ENCODE peak calls at places on chromosome 10, in eight cellular contexts. One of them, this sample, is unnamed.

GRCh38 chr10:46229144-46229563 is 57.6 kb upstream of the ANTXRL start:
- DNase-seq in IMR-90: no peak
- DNase-seq in transverse colon: peak; percentile 21
- DNase-seq in esophagus squamous epithelium: no peak
- DNase-seq in vagina: peak; percentile 49
- DNase-seq in sigmoid colon: no peak
- DNase-seq in heart left ventricle: no peak
- DNase-seq in A549: peak; percentile 64
- DNase-seq in this sample: peak; percentile 65

GRCh38 chr10:3067045-3067858 is at the start of gene PFKP:
- DNase-seq in IMR-90: no peak
- DNase-seq in transverse colon: peak; percentile 58
- DNase-seq in esophagus squamous epithelium: no peak
- DNase-seq in vagina: no peak
- DNase-seq in sigmoid colon: peak; percentile 71
- DNase-seq in heart left ventricle: peak; percentile 79
- DNase-seq in A549: no peak
- DNase-seq in this sample: no peak

GRCh38 chr10:13422800-13423199 is 74.7 kb upstream of the SEPHS1 start:
- DNase-seq in IMR-90: no peak
- DNase-seq in transverse colon: no peak
- DNase-seq in esophagus squamous epithelium: no peak
- DNase-seq in vagina: no peak
- DNase-seq in sigmoid colon: no peak
- DNase-seq in heart left ventricle: no peak
- DNase-seq in A549: no peak
- DNase-seq in this sample: no peak

GRCh38 chr10:13743101-13743693 is 156.4 kb downstream of the PRPF18 start:
- DNase-seq in IMR-90: peak; percentile 11
- DNase-seq in transverse colon: no peak
- DNase-seq in esophagus squamous epithelium: no peak
- DNase-seq in vagina: no peak
- DNase-seq in sigmoid colon: peak; percentile 32
- DNase-seq in heart left ventricle: no peak
- DNase-seq in A549: no peak
- DNase-seq in this sample: peak; percentile 23

GRCh38 chr10:77383861-77384553 is 253.6 kb downstream of the KCNMA1 start:
- DNase-seq in IMR-90: peak; percentile 32
- DNase-seq in transverse colon: no peak
- DNase-seq in esophagus squamous epithelium: no peak
- DNase-seq in vagina: no peak
- DNase-seq in sigmoid colon: no peak
- DNase-seq in heart left ventricle: no peak
- DNase-seq in A549: no peak
- DNase-seq in this sample: peak; percentile 59

GRCh38 chr10:103958996-103959395 is 7.9 kb upstream of the SLK start:
- DNase-seq in IMR-90: no peak
- DNase-seq in transverse colon: no peak
- DNase-seq in esophagus squamous epithelium: no peak
- DNase-seq in vagina: no peak
- DNase-seq in sigmoid colon: no peak
- DNase-seq in heart left ventricle: no peak
- DNase-seq in A549: no peak
- DNase-seq in this sample: no peak

GRCh38 chr10:80598084-80598798 is 60.5 kb downstream of the SH2D4B start:
- DNase-seq in IMR-90: no peak
- DNase-seq in transverse colon: no peak
- DNase-seq in esophagus squamous epithelium: no peak
- DNase-seq in vagina: no peak
- DNase-seq in sigmoid colon: peak; percentile 1
- DNase-seq in heart left ventricle: no peak
- DNase-seq in A549: no peak
- DNase-seq in this sample: no peak

GRCh38 chr10:89042547-89042946 is 51.9 kb downstream of the FAS start:
- DNase-seq in IMR-90: no peak
- DNase-seq in transverse colon: no peak
- DNase-seq in esophagus squamous epithelium: no peak
- DNase-seq in vagina: no peak
- DNase-seq in sigmoid colon: no peak
- DNase-seq in heart left ventricle: no peak
- DNase-seq in A549: no peak
- DNase-seq in this sample: no peak

GRCh38 chr10:3468919-3469638 is 296.5 kb upstream of the PITRM1 start:
- DNase-seq in IMR-90: peak; percentile 96
- DNase-seq in transverse colon: peak; percentile 23
- DNase-seq in esophagus squamous epithelium: no peak
- DNase-seq in vagina: no peak
- DNase-seq in sigmoid colon: peak; percentile 77
- DNase-seq in heart left ventricle: peak; percentile 71
- DNase-seq in A549: peak; percentile 73
- DNase-seq in this sample: peak; percentile 89

GRCh38 chr10:12396093-12396492 is 46.7 kb downstream of the CAMK1D start:
- DNase-seq in IMR-90: no peak
- DNase-seq in transverse colon: no peak
- DNase-seq in esophagus squamous epithelium: no peak
- DNase-seq in vagina: no peak
- DNase-seq in sigmoid colon: no peak
- DNase-seq in heart left ventricle: no peak
- DNase-seq in A549: no peak
- DNase-seq in this sample: no peak

GRCh38 chr10:12396567-12396966 is 47.2 kb downstream of the CAMK1D start:
- DNase-seq in IMR-90: peak; percentile 35
- DNase-seq in transverse colon: no peak
- DNase-seq in esophagus squamous epithelium: no peak
- DNase-seq in vagina: no peak
- DNase-seq in sigmoid colon: no peak
- DNase-seq in heart left ventricle: no peak
- DNase-seq in A549: no peak
- DNase-seq in this sample: no peak

GRCh38 chr10:12391191-12391590 is 41.8 kb downstream of the CAMK1D start:
- DNase-seq in IMR-90: no peak
- DNase-seq in transverse colon: no peak
- DNase-seq in esophagus squamous epithelium: no peak
- DNase-seq in vagina: no peak
- DNase-seq in sigmoid colon: no peak
- DNase-seq in heart left ventricle: no peak
- DNase-seq in A549: no peak
- DNase-seq in this sample: no peak

GRCh38 chr10:12394236-12395033 is 45.1 kb downstream of the CAMK1D start:
- DNase-seq in IMR-90: peak; percentile 75
- DNase-seq in transverse colon: no peak
- DNase-seq in esophagus squamous epithelium: no peak
- DNase-seq in vagina: no peak
- DNase-seq in sigmoid colon: no peak
- DNase-seq in heart left ventricle: no peak
- DNase-seq in A549: no peak
- DNase-seq in this sample: no peak

DNA sequence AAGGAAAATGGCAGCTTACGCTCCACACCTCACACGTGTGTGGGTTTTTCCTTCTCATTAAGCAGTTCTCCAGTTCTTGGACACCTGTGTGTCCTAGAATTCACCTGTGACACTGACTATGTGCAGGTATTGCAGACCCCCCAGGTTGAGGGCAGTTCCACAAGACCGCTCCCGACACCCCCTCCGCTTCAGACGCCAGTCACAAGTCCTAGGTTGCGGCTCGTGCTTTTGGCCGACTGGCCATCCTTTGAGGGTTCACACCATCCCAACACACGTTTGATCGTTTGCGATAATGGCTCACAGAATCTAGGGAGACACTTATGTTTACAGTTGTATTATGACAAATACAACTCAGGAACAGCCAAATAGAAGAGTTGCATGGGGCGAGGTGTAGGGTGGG is 44.5 kb downstream of the CAMK1D start:
- DNase-seq in IMR-90: no peak
- DNase-seq in transverse colon: no peak
- DNase-seq in esophagus squamous epithelium: no peak
- DNase-seq in vagina: no peak
- DNase-seq in sigmoid colon: no peak
- DNase-seq in heart left ventricle: no peak
- DNase-seq in A549: no peak
- DNase-seq in this sample: no peak
- H3K4me3 ChIP-seq in IMR-90: no peak overlapping the region
- H3K4me3 ChIP-seq in transverse colon: no peak overlapping the region
- H3K4me3 ChIP-seq in esophagus squamous epithelium: no peak overlapping the region
- H3K4me3 ChIP-seq in vagina: no peak overlapping the region
- H3K4me3 ChIP-seq in sigmoid colon: no peak overlapping the region
- H3K4me3 ChIP-seq in heart left ventricle: no peak overlapping the region
- H3K4me3 ChIP-seq in A549: no peak overlapping the region
- H3K4me3 ChIP-seq in this sample: no peak overlapping the region

GRCh38 chr10:44948713-44949112 is 10.9 kb upstream of the RASSF4 start:
- DNase-seq in IMR-90: no peak
- DNase-seq in transverse colon: no peak
- DNase-seq in esophagus squamous epithelium: no peak
- DNase-seq in vagina: no peak
- DNase-seq in sigmoid colon: no peak
- DNase-seq in heart left ventricle: no peak
- DNase-seq in A549: no peak
- DNase-seq in this sample: no peak

GRCh38 chr10:44950326-44951225 is 9.0 kb upstream of the RASSF4 start:
- DNase-seq in IMR-90: no peak
- DNase-seq in transverse colon: no peak
- DNase-seq in esophagus squamous epithelium: no peak
- DNase-seq in vagina: no peak
- DNase-seq in sigmoid colon: peak; percentile 56
- DNase-seq in heart left ventricle: no peak
- DNase-seq in A549: no peak
- DNase-seq in this sample: peak; percentile 72

GRCh38 chr10:44949915-44950314 is 9.7 kb upstream of the RASSF4 start:
- DNase-seq in IMR-90: no peak
- DNase-seq in transverse colon: no peak
- DNase-seq in esophagus squamous epithelium: no peak
- DNase-seq in vagina: no peak
- DNase-seq in sigmoid colon: peak; percentile 54
- DNase-seq in heart left ventricle: no peak
- DNase-seq in A549: no peak
- DNase-seq in this sample: no peak

GRCh38 chr10:44947356-44948152 is 12.0 kb upstream of the RASSF4 start:
- DNase-seq in IMR-90: no peak
- DNase-seq in transverse colon: no peak
- DNase-seq in esophagus squamous epithelium: no peak
- DNase-seq in vagina: no peak
- DNase-seq in sigmoid colon: peak; percentile 48
- DNase-seq in heart left ventricle: no peak
- DNase-seq in A549: no peak
- DNase-seq in this sample: peak; percentile 76

DNA sequence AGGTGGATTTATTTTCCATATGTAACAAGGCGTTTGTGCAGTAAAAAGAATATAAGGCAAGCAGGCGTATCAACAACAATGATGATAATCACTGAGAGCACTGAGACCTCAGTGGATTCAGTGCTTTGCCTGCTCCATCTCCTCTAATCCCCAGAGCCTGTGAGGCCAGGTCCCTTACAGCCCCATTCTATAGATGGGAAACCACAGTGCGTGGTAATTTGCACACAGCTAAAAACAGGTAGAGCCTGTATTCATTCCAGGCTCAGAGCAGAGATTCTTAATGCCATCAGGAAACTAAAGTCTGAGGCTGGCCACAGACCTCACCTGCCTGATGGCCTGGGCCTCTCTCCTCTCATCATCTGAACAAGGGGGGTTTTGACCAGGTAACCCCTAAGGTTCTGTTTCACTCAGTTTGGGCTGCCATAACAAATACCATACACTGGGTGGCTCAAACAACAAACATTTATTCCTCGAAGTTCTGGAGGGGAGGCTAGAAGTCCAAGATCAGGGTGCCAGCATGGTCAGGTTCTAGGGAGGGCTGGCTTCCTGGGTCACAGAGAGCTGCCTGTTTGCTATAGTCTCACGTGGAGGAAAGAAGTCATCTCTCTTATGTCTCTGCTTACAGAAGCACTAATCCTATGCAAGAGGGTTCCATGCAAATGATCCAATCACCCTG is 10.3 kb upstream of the RASSF4 start:
- DNase-seq in IMR-90: no peak
- DNase-seq in transverse colon: no peak
- DNase-seq in esophagus squamous epithelium: no peak
- DNase-seq in vagina: no peak
- DNase-seq in sigmoid colon: no peak
- DNase-seq in heart left ventricle: no peak
- DNase-seq in A549: no peak
- DNase-seq in this sample: peak; percentile 26
- TF ChIP-seq CTCF in IMR-90: no peak
- TF ChIP-seq CTCF in transverse colon: no peak
- TF ChIP-seq CTCF in esophagus squamous epithelium: no peak
- TF ChIP-seq CTCF in vagina: no peak
- TF ChIP-seq CTCF in sigmoid colon: no peak
- TF ChIP-seq CTCF in heart left ventricle: no peak
- TF ChIP-seq CTCF in A549: no peak
- TF ChIP-seq CTCF in this sample: no peak

GRCh38 chr10:54477738-54478137 is 323.3 kb downstream of the PCDH15 start:
- DNase-seq in IMR-90: no peak
- DNase-seq in transverse colon: no peak
- DNase-seq in esophagus squamous epithelium: no peak
- DNase-seq in vagina: no peak
- DNase-seq in sigmoid colon: no peak
- DNase-seq in heart left ventricle: no peak
- DNase-seq in A549: no peak
- DNase-seq in this sample: no peak
- TF ChIP-seq POLR2A in IMR-90: no peak
- TF ChIP-seq POLR2A in transverse colon: no peak
- TF ChIP-seq POLR2A in esophagus squamous epithelium: no peak
- TF ChIP-seq POLR2A in vagina: no peak
- TF ChIP-seq POLR2A in sigmoid colon: no peak
- TF ChIP-seq POLR2A in heart left ventricle: no peak
- TF ChIP-seq POLR2A in A549: no peak
- TF ChIP-seq POLR2A in this sample: no peak

GRCh38 chr10:115092555-115093285 is 445 bp upstream of the ATRNL1 start:
- DNase-seq in IMR-90: peak; percentile 27
- DNase-seq in transverse colon: peak; percentile 14
- DNase-seq in esophagus squamous epithelium: no peak
- DNase-seq in vagina: no peak
- DNase-seq in sigmoid colon: no peak
- DNase-seq in heart left ventricle: peak; percentile 61
- DNase-seq in A549: no peak
- DNase-seq in this sample: no peak
- H3K4me3 ChIP-seq in IMR-90: peak overlapping the region; percentile 64
- H3K4me3 ChIP-seq in transverse colon: peak overlapping the region; percentile 58
- H3K4me3 ChIP-seq in esophagus squamous epithelium: peak overlapping the region; percentile 53
- H3K4me3 ChIP-seq in vagina: peak overlapping the region; percentile 61
- H3K4me3 ChIP-seq in sigmoid colon: peak overlapping the region; percentile 49
- H3K4me3 ChIP-seq in heart left ventricle: peak overlapping the region; percentile 69
- H3K4me3 ChIP-seq in A549: peak overlapping the region; percentile 84
- H3K4me3 ChIP-seq in this sample: peak overlapping the region; percentile 45

DNA sequence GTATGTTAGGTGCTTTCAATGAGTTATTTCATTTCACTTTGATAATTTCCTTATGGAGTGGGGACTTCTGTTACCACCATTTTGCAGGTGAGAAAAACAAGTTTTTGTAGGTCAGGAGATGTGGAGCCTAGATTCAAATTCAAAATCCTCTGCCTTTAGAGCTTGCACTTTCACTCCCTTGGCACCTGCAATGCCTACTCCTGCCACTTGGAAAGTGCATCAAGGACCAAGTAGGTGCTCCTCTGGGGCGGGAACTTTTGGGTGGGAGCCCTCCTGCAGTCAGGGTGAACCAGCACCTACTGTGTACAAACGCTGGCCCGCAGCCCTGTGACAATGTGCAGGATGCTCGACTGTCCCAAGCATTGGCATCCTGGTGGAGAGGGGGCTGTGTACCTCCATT is 199.0 kb downstream of the EMX2 start:
- DNase-seq in IMR-90: no peak
- DNase-seq in transverse colon: no peak
- DNase-seq in esophagus squamous epithelium: no peak
- DNase-seq in vagina: no peak
- DNase-seq in sigmoid colon: no peak
- DNase-seq in heart left ventricle: no peak
- DNase-seq in A549: no peak
- DNase-seq in this sample: no peak
- TF ChIP-seq CTCF in IMR-90: no peak
- TF ChIP-seq CTCF in transverse colon: no peak
- TF ChIP-seq CTCF in esophagus squamous epithelium: no peak
- TF ChIP-seq CTCF in vagina: no peak
- TF ChIP-seq CTCF in sigmoid colon: no peak
- TF ChIP-seq CTCF in heart left ventricle: no peak
- TF ChIP-seq CTCF in A549: no peak
- TF ChIP-seq CTCF in this sample: no peak